ENCODE peak calls at places on chromosomes 5 and 9, in six cellular contexts. D is NCI-H460; X is activated CD4-positive, alpha-beta T cell treated with anti-CD3 and anti-CD28 coated beads, Interleukin-2, amount 50 U/mL, for 4 hours; H is CD8-positive, alpha-beta T cell; M is prostate gland; O is HEK293T. F is an unnamed sample.

GRCh38 chr9:35333551-35333950 is 156.4 kb upstream of the RUSC2 start:
- DNase-seq in D (no peak), X (no peak), H (no peak), M (no peak), O (no peak), F (peak)

GRCh38 chr5:175659546-175660248 is 1.8 kb downstream of the HRH2 start:
- DNase-seq in D (no peak), X (no peak), H (no peak), M (no peak), O (no peak), F (no peak)

GRCh38 chr9:34341659-34342266 is 12.4 kb downstream of the NUDT2 start:
- DNase-seq in D (no peak), X (no peak), H (no peak), M (no peak), O (no peak), F (no peak)

GRCh38 chr5:60972225-60972624 is 27.2 kb downstream of the NDUFAF2 start:
- DNase-seq in D (no peak), X (peak), H (no peak), M (no peak), O (no peak), F (no peak)

GRCh38 chr9:19446361-19446861 is 37.6 kb downstream of the ACER2 start:
- DNase-seq in D (no peak), X (no peak), H (no peak), M (no peak), O (no peak), F (no peak)

GRCh38 chr5:95712347-95712958 is 18.7 kb upstream of the RHOBTB3 start:
- DNase-seq in D (peak), X (no peak), H (no peak), M (no peak), O (no peak), F (peak)

GRCh38 chr9:110255064-110255416 is 1.3 kb downstream of the TXN start:
- DNase-seq in D (no peak), X (no peak), H (no peak), M (peak), O (peak), F (no peak)

GRCh38 chr5:31407921-31408714 is 123.8 kb downstream of the DROSHA start:
- DNase-seq in D (no peak), X (no peak), H (no peak), M (no peak), O (no peak), F (peak)

GRCh38 chr5:56148453-56148971 is 84.6 kb downstream of the ANKRD55 start:
- DNase-seq in D (no peak), X (no peak), H (no peak), M (no peak), O (no peak), F (no peak)

GRCh38 chr9:134622896-134623407 is 18.7 kb upstream of the COL5A1 start:
- DNase-seq in D (no peak), X (no peak), H (no peak), M (no peak), O (no peak), F (no peak)

GRCh38 chr9:36036780-36037579 is at the start of gene RECK:
- DNase-seq in D (peak), X (peak), H (peak), M (peak), O (peak), F (peak)

GRCh38 chr5:134887593-134888159 is 13.5 kb downstream of the TXNDC15 start:
- DNase-seq in D (no peak), X (no peak), H (no peak), M (no peak), O (no peak), F (no peak)

GRCh38 chr9:134554750-134555655 is 86.6 kb upstream of the COL5A1 start:
- DNase-seq in D (no peak), X (no peak), H (no peak), M (no peak), O (no peak), F (peak)

GRCh38 chr5:41410307-41410706 is 100.1 kb downstream of the PLCXD3 start:
- DNase-seq in D (no peak), X (no peak), H (no peak), M (no peak), O (no peak), F (no peak)

GRCh38 chr5:133106761-133107572 is 55.2 kb downstream of the HSPA4 start:
- DNase-seq in D (no peak), X (no peak), H (no peak), M (no peak), O (no peak), F (no peak)

F was measured in IMR-90.